ENCODE peak calls at places on chromosome 21, in five cellular contexts. D is upper lobe of right lung, U is spleen, P is neural progenitor cell, B is choroid plexus epithelial cell. I is an unnamed sample.

GRCh38 chr21:39384674-39385298 is 35.9 kb upstream of the HMGN1 start:
- DNase-seq in D (no peak), U (no peak), P (no peak), B (peak), I (no peak)

GRCh38 chr21:43865471-43866181 is 603 bp downstream of the AGPAT3 start:
- DNase-seq in D (peak), U (peak), P (peak), B (peak), I (peak)

GRCh38 chr21:43189936-43190335 is 21.1 kb downstream of the CRYAA start:
- DNase-seq in D (peak), U (peak), P (no peak), B (no peak), I (no peak)

GRCh38 chr21:38714998-38715397 is 90.7 kb upstream of the ETS2 start:
- DNase-seq in D (no peak), U (no peak), P (no peak), B (peak), I (no peak)

GRCh38 chr21:14358775-14359174 is 24.2 kb downstream of the HSPA13 start:
- DNase-seq in D (no peak), U (no peak), P (no peak), B (peak), I (no peak)

GRCh38 chr21:40373760-40374159 is 473.2 kb downstream of the DSCAM start:
- DNase-seq in D (no peak), U (no peak), P (no peak), B (no peak), I (peak)

GRCh38 chr21:38839683-38840286 is 34.1 kb downstream of the ETS2 start:
- DNase-seq in D (no peak), U (no peak), P (no peak), B (peak), I (peak)

GRCh38 chr21:34974162-34974981 is 74.7 kb downstream of the RUNX1 start:
- DNase-seq in D (no peak), U (no peak), P (no peak), B (no peak), I (no peak)

GRCh38 chr21:24420694-24421093 is 1186.6 kb downstream of the MRPL39 start:
- DNase-seq in D (no peak), U (no peak), P (no peak), B (no peak), I (no peak)

GRCh38 chr21:17789085-17789484 is 30.1 kb downstream of the C21orf91 start:
- DNase-seq in D (no peak), U (no peak), P (no peak), B (no peak), I (no peak)

GRCh38 chr21:22438428-22439086 is 1440.3 kb downstream of the NCAM2 start:
- DNase-seq in D (no peak), U (no peak), P (no peak), B (no peak), I (no peak)

GRCh38 chr21:44079846-44080245 is 27.4 kb upstream of the PWP2 start:
- DNase-seq in D (no peak), U (no peak), P (no peak), B (no peak), I (no peak)

GRCh38 chr21:25682382-25682781 is 43.3 kb downstream of the JAM2 start:
- DNase-seq in D (no peak), U (no peak), P (no peak), B (no peak), I (no peak)

GRCh38 chr21:21018841-21019240 is 20.6 kb downstream of the NCAM2 start:
- DNase-seq in D (no peak), U (no peak), P (no peak), B (no peak), I (no peak)

GRCh38 chr21:15121655-15122120 is 56.9 kb upstream of the NRIP1 start:
- DNase-seq in D (no peak), U (no peak), P (no peak), B (peak), I (peak)

GRCh38 chr21:45288441-45288841 is 746 bp upstream of the POFUT2 start:
- DNase-seq in D (no peak), U (no peak), P (peak), B (no peak), I (peak)

GRCh38 chr21:45285266-45285931 is 2.3 kb downstream of the POFUT2 start:
- DNase-seq in D (peak), U (peak), P (no peak), B (no peak), I (no peak)

GRCh38 chr21:45287438-45288391 is at the start of gene POFUT2:
- DNase-seq in D (peak), U (peak), P (peak), B (peak), I (peak)

GRCh38 chr21:45289134-45289533 is 1.4 kb upstream of the POFUT2 start:
- DNase-seq in D (no peak), U (no peak), P (no peak), B (no peak), I (no peak)

GRCh38 chr21:45286671-45287437 is 841 bp downstream of the POFUT2 start:
- DNase-seq in D (peak), U (peak), P (peak), B (no peak), I (peak)
- H3K4me3 ChIP-seq in D (peak), U (peak), P (peak), B (peak), I (peak)

GRCh38 chr21:36710729-36711048 is 11.8 kb downstream of the SIM2 start:
- DNase-seq in D (peak), U (peak), P (peak), B (no peak), I (no peak)

GRCh38 chr21:36709868-36710728 is 11.2 kb downstream of the SIM2 start:
- DNase-seq in D (peak), U (peak), P (peak), B (no peak), I (no peak)

GRCh38 chr21:36708512-36709029 is 9.7 kb downstream of the SIM2 start:
- DNase-seq in D (peak), U (peak), P (peak), B (no peak), I (no peak)

GRCh38 chr21:36707763-36708511 is 9.0 kb downstream of the SIM2 start:
- DNase-seq in D (peak), U (no peak), P (peak), B (no peak), I (no peak)

GRCh38 chr21:36709030-36709867 is 10.3 kb downstream of the SIM2 start:
- DNase-seq in D (peak), U (peak), P (peak), B (no peak), I (no peak)
- H3K4me3 ChIP-seq in D (no peak), U (peak), P (peak), B (no peak), I (no peak)

GRCh38 chr21:36068748-36069398 is 951 bp upstream of the CBR1 start:
- DNase-seq in D (no peak), U (no peak), P (no peak), B (no peak), I (no peak)
- H3K4me3 ChIP-seq in D (no peak), U (peak), P (no peak), B (no peak), I (peak)

DNA sequence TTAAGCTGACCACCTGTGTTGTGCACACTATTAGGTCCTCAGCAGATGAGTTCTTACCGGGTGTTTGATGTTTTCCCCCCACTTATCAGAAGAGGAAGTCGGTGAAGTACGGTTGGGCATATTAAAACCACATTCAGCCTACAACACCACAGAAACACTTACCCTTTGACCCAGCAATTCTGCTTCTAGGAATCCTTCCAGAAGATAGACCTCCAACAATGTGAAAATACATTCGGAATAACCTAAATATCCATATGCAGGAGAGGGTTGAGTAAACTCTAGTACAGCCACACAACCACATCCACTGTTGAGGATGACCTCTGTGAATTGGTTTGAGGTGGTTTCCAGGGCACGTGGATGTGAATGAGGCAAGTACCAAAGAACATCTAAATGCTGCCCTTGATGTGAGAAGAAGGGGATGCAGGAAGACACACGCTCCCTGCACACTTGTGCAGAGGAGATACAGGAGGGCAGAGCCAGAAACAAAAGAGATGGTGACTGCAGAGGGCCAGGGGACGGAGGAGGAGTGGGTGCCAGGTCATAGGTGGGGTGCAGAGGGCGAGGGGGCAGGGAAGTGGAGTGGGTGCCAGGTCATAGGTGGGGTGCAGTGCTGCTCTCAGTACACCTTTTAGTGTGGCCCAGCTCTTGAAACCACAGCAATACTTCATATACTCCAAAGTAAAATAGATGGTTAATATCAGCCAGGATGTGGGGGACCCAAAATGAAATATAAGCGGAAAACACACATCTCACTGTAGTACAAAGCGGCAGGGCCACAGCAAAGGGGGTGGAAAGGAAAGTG is 12.8 kb downstream of the ADARB1 start:
- DNase-seq in D (no peak), U (no peak), P (no peak), B (peak), I (no peak)
- H3K4me3 ChIP-seq in D (no peak), U (peak), P (no peak), B (no peak), I (no peak)

GRCh38 chr21:45763074-45763473 is 119.5 kb downstream of the PCBP3 start:
- DNase-seq in D (no peak), U (no peak), P (no peak), B (peak), I (no peak)
- H3K4me3 ChIP-seq in D (no peak), U (no peak), P (no peak), B (peak), I (no peak)

GRCh38 chr21:37072239-37072987 is 458 bp downstream of the PIGP start:
- DNase-seq in D (peak), U (no peak), P (peak), B (peak), I (peak)
- H3K4me3 ChIP-seq in D (peak), U (peak), P (peak), B (peak), I (peak)

GRCh38 chr21:45983981-45984551 is 2.5 kb downstream of the COL6A1 start:
- DNase-seq in D (peak), U (peak), P (no peak), B (no peak), I (no peak)

GRCh38 chr21:45982256-45982757 is 737 bp downstream of the COL6A1 start:
- DNase-seq in D (no peak), U (peak), P (peak), B (peak), I (peak)

GRCh38 chr21:45984584-45985095 is 3.1 kb downstream of the COL6A1 start:
- DNase-seq in D (no peak), U (no peak), P (no peak), B (no peak), I (no peak)

GRCh38 chr21:45981641-45982255 is at the start of gene COL6A1:
- DNase-seq in D (peak), U (peak), P (peak), B (peak), I (peak)

GRCh38 chr21:45982758-45983731 is 1.5 kb downstream of the COL6A1 start:
- DNase-seq in D (peak), U (peak), P (peak), B (no peak), I (peak)
- H3K4me3 ChIP-seq in D (peak), U (peak), P (peak), B (peak), I (peak)

DNA sequence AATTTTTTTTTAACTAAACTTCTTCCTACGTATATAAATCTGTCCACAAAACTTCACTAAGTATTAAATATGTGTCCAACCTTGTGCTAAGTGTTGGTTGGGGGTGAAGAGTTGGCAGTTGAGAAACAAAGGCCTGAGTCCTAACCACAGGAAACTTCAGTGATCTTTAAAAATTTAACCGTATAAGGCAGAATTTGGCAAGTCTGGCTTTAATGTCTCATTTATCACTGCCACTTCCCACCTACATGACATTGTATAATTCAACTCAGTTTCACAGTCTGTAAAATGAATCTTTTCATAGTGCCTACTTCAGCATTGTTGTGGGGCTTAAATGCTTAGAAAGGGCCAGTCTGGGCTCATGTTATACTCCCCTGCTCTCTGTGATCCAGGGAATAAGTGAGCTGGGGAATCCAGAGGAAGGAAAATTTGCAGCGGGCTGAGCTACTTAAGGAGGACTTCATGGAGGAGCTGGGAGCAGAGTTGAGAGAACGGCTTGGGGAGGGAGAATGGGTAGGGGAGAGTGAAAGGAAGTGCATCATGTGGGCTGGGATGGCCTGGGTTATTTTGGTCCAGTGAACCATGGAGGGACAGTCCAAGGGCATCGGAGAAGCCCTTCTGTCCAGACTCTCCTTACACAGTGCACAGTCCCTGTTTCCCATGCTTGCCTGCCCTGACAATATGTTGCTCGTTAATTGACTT is 14.5 kb downstream of the IFNAR2 start:
- DNase-seq in D (no peak), U (no peak), P (peak), B (no peak), I (no peak)
- H3K4me3 ChIP-seq in D (no peak), U (no peak), P (no peak), B (no peak), I (no peak)

GRCh38 chr21:41880153-41880552 is 1.0 kb upstream of the PRDM15 start:
- DNase-seq in D (no peak), U (peak), P (no peak), B (no peak), I (no peak)

GRCh38 chr21:41877901-41878830 is 978 bp downstream of the PRDM15 start:
- DNase-seq in D (peak), U (peak), P (no peak), B (peak), I (peak)

GRCh38 chr21:41876928-41877652 is 2.1 kb downstream of the PRDM15 start:
- DNase-seq in D (no peak), U (peak), P (no peak), B (no peak), I (no peak)

GRCh38 chr21:41879190-41879998 is at the start of gene PRDM15:
- DNase-seq in D (peak), U (peak), P (peak), B (peak), I (peak)

DNA sequence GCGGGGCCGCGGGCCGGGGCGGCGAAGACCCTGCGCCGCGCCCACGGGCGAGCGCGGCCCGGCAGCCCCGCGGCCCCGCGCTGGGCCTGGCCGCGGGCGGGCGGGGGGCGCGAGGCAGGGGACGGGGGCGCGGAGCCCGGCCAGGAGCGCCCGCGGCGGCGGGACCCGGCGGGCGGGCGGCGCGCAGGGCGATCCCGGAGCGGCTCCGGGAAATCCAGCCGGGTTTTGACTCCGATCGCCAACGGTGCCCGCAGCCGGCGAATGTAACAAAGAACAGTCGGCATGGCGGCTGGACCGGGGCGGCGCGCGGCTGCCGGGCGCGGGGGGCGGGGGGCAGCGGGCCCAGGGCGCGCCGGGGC is 334 bp downstream of the PRDM15 start:
- DNase-seq in D (peak), U (peak), P (peak), B (peak), I (peak)
- H3K4me3 ChIP-seq in D (peak), U (peak), P (peak), B (peak), I (peak)